ENCODE peak calls at places on chromosome 13, in seven cellular contexts. R, I, U, H, F, G and C are unnamed samples.

GRCh38 chr13:101354895-101355294 is 61.4 kb downstream of the NALCN start:
- DNase-seq in R (no peak), I (no peak), U (no peak), H (no peak), F (no peak), G (no peak), C (no peak)

GRCh38 chr13:104098421-104098820 is 1032.2 kb upstream of the SLC10A2 start:
- DNase-seq in R (no peak), I (no peak), U (no peak), H (no peak), F (no peak), G (no peak), C (no peak)

GRCh38 chr13:36131215-36131930 is at the start of gene DCLK1:
- DNase-seq in R (peak), I (peak), U (no peak), H (peak), F (no peak), G (peak), C (peak)

GRCh38 chr13:32428581-32429072 is 697 bp upstream of the N4BP2L1 start:
- DNase-seq in R (no peak), I (no peak), U (no peak), H (peak), F (no peak), G (no peak), C (no peak)

GRCh38 chr13:75787249-75787940 is 151.3 kb downstream of the LMO7 start:
- DNase-seq in R (peak), I (no peak), U (no peak), H (no peak), F (no peak), G (no peak), C (no peak)

GRCh38 chr13:46893820-46894533 is 2.9 kb downstream of the HTR2A start:
- DNase-seq in R (peak), I (peak), U (peak), H (peak), F (peak), G (peak), C (peak)

GRCh38 chr13:30224732-30225131 is 82.6 kb downstream of the KATNAL1 start:
- DNase-seq in R (peak), I (no peak), U (no peak), H (peak), F (no peak), G (no peak), C (no peak)

GRCh38 chr13:113851480-113851803 is 12.4 kb downstream of the GAS6 start:
- DNase-seq in R (no peak), I (no peak), U (no peak), H (no peak), F (no peak), G (no peak), C (no peak)

GRCh38 chr13:84121456-84121855 is 239.2 kb upstream of the SLITRK1 start:
- DNase-seq in R (peak), I (no peak), U (no peak), H (no peak), F (no peak), G (no peak), C (no peak)

GRCh38 chr13:99417151-99417820 is 84.0 kb upstream of the TM9SF2 start:
- DNase-seq in R (no peak), I (no peak), U (no peak), H (no peak), F (no peak), G (no peak), C (peak)

GRCh38 chr13:113176822-113177221 is 18.4 kb downstream of the PROZ start:
- DNase-seq in R (no peak), I (no peak), U (no peak), H (no peak), F (no peak), G (no peak), C (no peak)